ENCODE peak calls at places on chromosome 11, in four cellular contexts. Q is left ventricle myocardium inferior, F is K562, L is AG04450. V is an unnamed sample. For H3K9me3, the result is how much of the 10 kb centered on the place peaks cover.

GRCh38 chr11:68810164-68810563 is 31.6 kb downstream of the CPT1A start:
- DNase-seq in Q (peak), F (no peak), L (no peak), V (no peak)

GRCh38 chr11:2376751-2377451 is at the start of gene CD81:
- DNase-seq in Q (no peak), F (peak), L (no peak), V (peak)

GRCh38 chr11:73852049-73852448 is 24.6 kb downstream of the COA4 start:
- DNase-seq in Q (no peak), F (no peak), L (no peak), V (no peak)

GRCh38 chr11:118441770-118442169 is 5.5 kb downstream of the KMT2A start:
- DNase-seq in Q (no peak), F (no peak), L (no peak), V (no peak)

GRCh38 chr11:78039919-78040671 is 17.0 kb upstream of the KCTD14 start:
- DNase-seq in Q (peak), F (peak), L (peak), V (no peak)

GRCh38 chr11:34013893-34014571 is 37.5 kb upstream of the CAPRIN1 start:
- DNase-seq in Q (no peak), F (no peak), L (no peak), V (no peak)

GRCh38 chr11:64373598-64373974 is 14.6 kb downstream of the RPS6KA4 start:
- DNase-seq in Q (no peak), F (no peak), L (no peak), V (no peak)

GRCh38 chr11:123478352-123478986 is 48.4 kb downstream of the GRAMD1B start:
- DNase-seq in Q (no peak), F (peak), L (peak), V (peak)

GRCh38 chr11:60498853-60499252 is 6.3 kb downstream of the MS4A12 start:
- DNase-seq in Q (no peak), F (no peak), L (no peak), V (no peak)

GRCh38 chr11:7595016-7595869 is 78.1 kb downstream of the CYB5R2 start:
- DNase-seq in Q (no peak), F (no peak), L (no peak), V (no peak)

GRCh38 chr11:81916459-81916858 is 817.2 kb downstream of the FAM181B start:
- DNase-seq in Q (no peak), F (no peak), L (no peak), V (no peak)

GRCh38 chr11:119650251-119650650 is 78.7 kb downstream of the NECTIN1 start:
- DNase-seq in Q (no peak), F (no peak), L (no peak), V (no peak)

GRCh38 chr11:17415523-17416104 is 27.2 kb upstream of the KCNJ11 start:
- DNase-seq in Q (peak), F (no peak), L (no peak), V (no peak)

GRCh38 chr11:63610604-63611394 is 3.4 kb downstream of the PLAAT3 start:
- DNase-seq in Q (no peak), F (no peak), L (no peak), V (no peak)

GRCh38 chr11:33701831-33702230 is 1.2 kb upstream of the C11orf91 start:
- DNase-seq in Q (no peak), F (no peak), L (no peak), V (no peak)

GRCh38 chr11:115191761-115192160 is 312.5 kb downstream of the CADM1 start:
- DNase-seq in Q (no peak), F (no peak), L (no peak), V (no peak)

GRCh38 chr11:73240190-73240781 is 22.2 kb downstream of the P2RY2 start:
- DNase-seq in Q (peak), F (no peak), L (no peak), V (no peak)

GRCh38 chr11:20111871-20112270 is 48.4 kb downstream of the DBX1 start:
- DNase-seq in Q (no peak), F (no peak), L (no peak), V (no peak)

GRCh38 chr11:68798221-68798813 is 43.4 kb downstream of the CPT1A start:
- DNase-seq in Q (no peak), F (peak), L (no peak), V (peak)

GRCh38 chr11:29328961-29329441 is 687.8 kb downstream of the KCNA4 start:
- DNase-seq in Q (no peak), F (no peak), L (peak), V (no peak)
- TF ChIP-seq CTCF in Q (peak), F (no peak), L (peak), V (no peak)

DNA sequence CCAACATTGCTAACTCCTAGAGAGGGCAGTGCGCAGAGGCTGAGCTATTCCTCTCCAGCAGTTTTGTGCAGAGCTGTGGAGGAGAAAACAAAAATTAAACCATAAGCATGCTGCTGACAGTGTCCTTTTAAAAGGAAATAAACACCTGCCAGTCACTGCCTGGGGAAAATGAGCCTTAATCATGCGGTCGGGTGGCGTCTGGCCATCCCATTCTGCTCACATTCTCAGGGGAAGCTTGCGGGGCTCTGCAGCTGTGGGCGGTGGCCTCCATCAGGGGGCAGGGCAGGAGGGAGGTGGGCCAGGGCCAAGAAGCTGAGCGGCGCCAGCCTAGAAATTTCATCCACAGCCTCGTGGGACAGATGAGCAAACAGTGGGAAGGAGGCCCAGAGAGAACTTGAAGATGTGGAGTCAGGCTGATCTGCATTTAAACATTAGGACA is 71.0 kb upstream of the TP53I11 start:
- DNase-seq in Q (peak), F (no peak), L (no peak), V (no peak)
- H3K27ac ChIP-seq in Q (peak), F (no peak), L (no peak), V (no peak)

GRCh38 chr11:28137832-28138231 is 29.6 kb downstream of the METTL15 start:
- DNase-seq in Q (no peak), F (no peak), L (no peak), V (no peak)
- H3K9me3 ChIP-seq in Q (under half), F (under half), L (under half), V (under half)

DNA sequence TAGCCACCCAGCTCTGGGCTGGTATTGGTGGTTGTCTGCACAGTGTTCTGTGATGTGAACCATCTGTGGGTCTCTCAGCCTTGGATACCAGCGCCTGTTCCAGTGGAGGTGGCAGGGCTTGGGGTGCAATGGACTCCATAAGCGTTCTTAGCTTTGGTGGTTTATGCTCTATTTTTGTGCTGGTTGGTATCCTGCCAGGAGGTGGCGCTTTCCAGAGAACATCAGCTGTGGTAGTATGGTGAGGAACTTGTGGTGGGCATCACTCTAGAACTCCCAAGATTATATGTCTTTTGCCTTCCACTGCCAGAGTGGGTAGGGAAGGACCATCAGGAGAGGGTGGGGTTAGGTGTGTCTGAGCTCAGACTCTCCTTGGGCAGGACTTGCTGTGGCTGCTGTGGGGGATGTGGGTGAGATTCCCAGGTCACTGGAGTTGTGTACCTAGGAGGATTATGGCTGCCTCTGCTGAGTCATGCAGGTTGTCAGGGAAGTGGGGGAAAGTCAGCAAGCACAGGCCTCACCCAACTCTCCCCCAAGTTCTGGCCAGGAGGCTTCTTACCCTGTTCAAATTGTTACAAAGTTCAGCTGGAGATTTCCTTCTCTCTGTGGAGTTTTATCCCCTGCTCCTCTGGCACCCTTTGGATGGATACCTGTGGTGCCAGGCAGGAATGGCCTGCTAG is 47.2 kb downstream of the MRGPRX2 start:
- DNase-seq in Q (no peak), F (no peak), L (no peak), V (no peak)
- TF ChIP-seq CTCF in Q (no peak), F (peak), L (peak), V (no peak)

DNA sequence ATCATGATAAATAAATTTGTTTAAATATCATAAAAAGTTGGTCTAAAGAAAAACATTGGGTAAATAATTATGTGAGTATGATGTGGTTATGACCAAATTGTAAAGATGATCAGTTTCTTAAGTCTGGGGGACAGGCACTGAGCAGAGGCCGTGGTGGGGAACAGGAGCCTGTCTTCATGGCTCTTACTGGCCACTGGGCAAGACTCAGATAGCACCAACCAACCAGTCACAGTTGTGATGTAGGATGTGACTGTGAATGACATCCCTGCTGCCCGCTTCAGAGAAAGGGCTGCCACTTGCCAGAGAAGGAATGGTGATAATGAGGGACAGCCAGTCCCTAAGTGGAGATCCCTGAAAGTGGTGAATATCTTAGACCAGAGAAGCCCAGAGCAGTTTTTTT is 7.0 kb downstream of the PTPRJ start:
- DNase-seq in Q (no peak), F (no peak), L (no peak), V (no peak)
- H3K27ac ChIP-seq in Q (peak), F (peak), L (no peak), V (no peak)

GRCh38 chr11:74902342-74902741 is 46.5 kb downstream of the XRRA1 start:
- DNase-seq in Q (no peak), F (no peak), L (no peak), V (no peak)
- H3K9me3 ChIP-seq in Q (under half), F (under half), L (under half), V (under half)

GRCh38 chr11:87281496-87281895 is 243.8 kb downstream of the TMEM135 start:
- DNase-seq in Q (no peak), F (no peak), L (no peak), V (no peak)
- TF ChIP-seq CTCF in Q (peak), F (no peak), L (peak), V (no peak)

DNA sequence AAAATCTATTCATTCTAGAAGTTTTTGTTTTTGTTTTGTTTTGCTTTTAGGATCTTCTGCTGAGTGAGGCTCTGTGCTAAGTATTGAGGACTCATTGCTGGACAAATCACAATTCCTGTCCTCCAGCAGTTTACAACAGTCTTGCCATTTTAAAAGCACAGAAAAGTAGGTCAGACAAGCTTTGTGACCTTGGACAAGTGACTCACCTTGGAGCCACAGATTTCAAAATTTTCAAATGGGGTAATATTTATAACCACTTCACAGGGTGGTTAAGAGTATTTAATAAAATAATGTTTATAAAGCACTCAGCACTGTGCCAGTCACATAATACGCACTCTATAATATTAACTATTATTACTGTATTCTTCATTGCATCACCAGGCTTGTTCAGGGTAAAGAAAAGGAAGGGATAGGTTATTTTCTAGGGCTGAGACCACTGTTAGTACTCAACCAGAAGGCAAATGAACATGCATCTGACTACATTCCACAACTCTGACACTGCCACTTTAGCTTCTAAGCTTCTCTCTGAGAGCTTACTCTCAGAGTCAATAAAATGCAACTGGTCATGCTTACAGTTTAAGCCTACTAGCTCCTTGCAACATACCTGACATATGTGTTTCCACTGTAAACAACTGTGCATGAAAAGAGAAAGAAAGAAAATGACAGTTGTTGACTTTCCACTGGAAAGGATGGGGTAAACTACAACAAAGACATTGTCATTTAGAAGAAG is 63.2 kb upstream of the FIBIN start:
- DNase-seq in Q (no peak), F (no peak), L (no peak), V (no peak)
- H3K27ac ChIP-seq in Q (peak), F (no peak), L (peak), V (no peak)

GRCh38 chr11:70577258-70577603 is 178.9 kb downstream of the CTTN start:
- DNase-seq in Q (no peak), F (no peak), L (no peak), V (no peak)
- H3K9me3 ChIP-seq in Q (under half), F (under half), L (half or more), V (under half)